ENCODE peak calls at places on chromosomes 11 and 22, in five cellular contexts. B, A, I, P and W are unnamed samples.

GRCh38 chr11:36364551-36364950 is 68.5 kb downstream of the PRR5L start:
- DNase-seq in A (no peak), I (no peak), B (no peak), P (no peak), W (no peak)

GRCh38 chr11:124276081-124276480 is 19.9 kb downstream of the OR8G5 start:
- DNase-seq in B (no peak), P (no peak), A (no peak), I (no peak), W (no peak)

GRCh38 chr11:122167100-122167499 is 51.1 kb upstream of the BLID start:
- DNase-seq in B (no peak), A (no peak), P (no peak), I (no peak), W (no peak)

GRCh38 chr11:11389238-11389637 is 36.2 kb upstream of the CSNK2A3 start:
- DNase-seq in A (no peak), I (no peak), B (peak), P (peak), W (peak)

GRCh38 chr11:14855890-14856289 is 36.1 kb downstream of the CYP2R1 start:
- DNase-seq in I (no peak), P (no peak), B (no peak), A (no peak), W (no peak)

GRCh38 chr11:44309483-44310197 is at the start of gene ALX4:
- DNase-seq in B (peak), P (no peak), I (no peak), A (no peak), W (peak)

GRCh38 chr11:61955416-61956135 is 5.4 kb downstream of the BEST1 start:
- DNase-seq in A (no peak), B (no peak), P (no peak), I (no peak), W (peak)

GRCh38 chr22:32050678-32051515 is 7.8 kb downstream of the SLC5A1 start:
- DNase-seq in B (no peak), A (peak), P (peak), I (no peak), W (peak)

GRCh38 chr11:7657306-7658025 is 15.8 kb downstream of the CYB5R2 start:
- DNase-seq in B (no peak), I (no peak), P (peak), A (peak), W (peak)

GRCh38 chr11:128584253-128584652 is 3.1 kb downstream of the ETS1 start:
- DNase-seq in I (no peak), P (no peak), B (no peak), A (no peak), W (no peak)

GRCh38 chr11:10302744-10303557 is 1.9 kb upstream of the ADM start:
- DNase-seq in B (peak), A (no peak), I (peak), P (peak), W (peak)

GRCh38 chr11:120974466-120974865 is 49.4 kb upstream of the TBCEL start:
- DNase-seq in I (no peak), B (no peak), A (no peak), P (no peak), W (no peak)

GRCh38 chr11:454801-455565 is 4.9 kb downstream of the PTDSS2 start:
- DNase-seq in A (no peak), P (no peak), B (no peak), I (no peak), W (no peak)

GRCh38 chr11:2702771-2703486 is 3.1 kb upstream of the KCNQ1OT1 start:
- DNase-seq in B (no peak), I (no peak), P (no peak), A (no peak), W (no peak)

GRCh38 chr22:19499880-19500242 is 20.1 kb downstream of the CDC45 start:
- DNase-seq in I (no peak), B (no peak), A (no peak), P (no peak), W (no peak)

GRCh38 chr22:32652609-32653008 is 148.9 kb upstream of the TIMP3 start:
- DNase-seq in B (no peak), P (no peak), A (no peak), I (no peak), W (no peak)

DNA sequence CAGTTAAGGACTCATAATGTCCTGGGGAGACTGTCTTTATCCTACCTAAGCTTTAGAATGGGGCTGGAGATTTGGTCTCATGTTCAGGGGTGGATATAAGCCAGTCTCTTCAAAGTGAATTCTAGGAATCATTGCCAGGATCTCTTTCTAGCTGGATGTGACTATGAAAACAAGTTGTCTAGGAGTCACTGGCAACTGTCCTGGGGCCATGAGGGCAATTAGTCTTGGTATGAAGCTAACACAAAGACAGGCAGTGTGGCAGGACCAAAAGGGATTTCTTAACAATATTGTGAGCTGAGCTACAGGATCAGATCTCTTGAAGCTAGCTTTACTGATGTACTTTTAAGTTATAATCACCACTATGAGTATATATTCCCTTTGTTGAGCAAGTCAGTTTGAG is 389.9 kb upstream of the CCDC90B start:
- DNase-seq in I (no peak), P (no peak), A (no peak), B (no peak), W (no peak)
- TF ChIP-seq POLR2A in I (no peak), P (no peak), A (no peak), B (no peak), W (no peak)

GRCh38 chr11:65036931-65037330 is 4.1 kb upstream of the SAC3D1 start:
- DNase-seq in A (no peak), I (no peak), P (peak), B (peak), W (peak)

GRCh38 chr11:65034423-65034822 is 6.6 kb upstream of the SAC3D1 start:
- DNase-seq in B (no peak), I (no peak), A (no peak), P (no peak), W (no peak)

GRCh38 chr11:65035579-65035978 is 5.4 kb upstream of the SAC3D1 start:
- DNase-seq in P (no peak), B (no peak), A (no peak), I (no peak), W (peak)

GRCh38 chr11:65027213-65028067 is at the start of gene SNX15:
- DNase-seq in I (peak), B (peak), A (peak), P (peak), W (peak)

GRCh38 chr11:65032216-65032615 is 5.0 kb downstream of the SNX15 start:
- DNase-seq in P (no peak), B (no peak), I (no peak), A (no peak), W (no peak)
- H3K27ac ChIP-seq in P (no peak), B (no peak), I (no peak), A (no peak), W (no peak)

GRCh38 chr11:116258821-116259220 is 514.0 kb downstream of the BUD13 start:
- DNase-seq in A (no peak), P (no peak), I (no peak), B (no peak), W (no peak)
- TF ChIP-seq POLR2A in A (no peak), P (no peak), I (no peak), B (no peak), W (no peak)

DNA sequence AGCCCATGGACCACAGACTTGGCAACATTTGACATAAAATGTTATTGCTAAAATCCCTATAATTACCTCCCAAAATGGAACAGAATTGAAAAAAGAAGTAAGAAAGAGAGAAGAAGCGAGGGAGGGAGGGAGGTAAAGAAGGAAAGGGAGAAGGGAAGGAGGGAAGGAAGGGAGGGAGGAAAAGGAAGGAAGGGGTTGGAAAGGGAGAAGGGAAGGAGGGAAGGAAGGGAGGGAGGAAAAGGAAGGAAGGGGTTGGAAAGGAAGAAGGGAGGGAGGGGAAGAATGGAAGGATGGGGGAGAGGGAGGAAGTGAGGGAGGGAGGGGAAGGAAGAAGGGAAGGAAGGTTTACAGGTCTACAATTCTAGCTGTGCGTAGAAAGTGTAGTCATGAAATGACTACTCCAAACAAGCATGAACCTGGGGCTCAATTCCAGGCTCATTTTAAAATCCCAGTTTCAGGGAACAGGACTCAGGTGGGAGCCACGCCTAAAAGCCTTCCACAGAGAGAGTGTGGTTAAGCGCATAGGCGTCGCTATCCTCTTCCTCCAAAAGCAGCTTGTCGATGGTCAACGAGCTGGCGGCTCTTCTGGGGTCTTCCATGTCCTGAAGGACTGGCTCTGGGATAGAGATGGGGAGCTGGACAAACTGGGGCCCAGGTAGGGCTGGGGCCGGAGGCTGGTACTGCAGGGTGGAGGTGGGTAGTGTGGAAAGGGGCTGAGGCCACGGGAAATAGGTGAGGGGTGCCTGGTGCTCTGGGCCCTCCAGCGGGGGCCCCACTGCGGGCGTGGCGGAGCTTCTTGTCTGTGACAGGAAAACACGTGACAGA is 25.1 kb downstream of the POU2AF1 start:
- DNase-seq in B (no peak), A (no peak), I (peak), P (no peak), W (no peak)
- H3K27ac ChIP-seq in B (no peak), A (no peak), I (no peak), P (peak), W (no peak)

DNA sequence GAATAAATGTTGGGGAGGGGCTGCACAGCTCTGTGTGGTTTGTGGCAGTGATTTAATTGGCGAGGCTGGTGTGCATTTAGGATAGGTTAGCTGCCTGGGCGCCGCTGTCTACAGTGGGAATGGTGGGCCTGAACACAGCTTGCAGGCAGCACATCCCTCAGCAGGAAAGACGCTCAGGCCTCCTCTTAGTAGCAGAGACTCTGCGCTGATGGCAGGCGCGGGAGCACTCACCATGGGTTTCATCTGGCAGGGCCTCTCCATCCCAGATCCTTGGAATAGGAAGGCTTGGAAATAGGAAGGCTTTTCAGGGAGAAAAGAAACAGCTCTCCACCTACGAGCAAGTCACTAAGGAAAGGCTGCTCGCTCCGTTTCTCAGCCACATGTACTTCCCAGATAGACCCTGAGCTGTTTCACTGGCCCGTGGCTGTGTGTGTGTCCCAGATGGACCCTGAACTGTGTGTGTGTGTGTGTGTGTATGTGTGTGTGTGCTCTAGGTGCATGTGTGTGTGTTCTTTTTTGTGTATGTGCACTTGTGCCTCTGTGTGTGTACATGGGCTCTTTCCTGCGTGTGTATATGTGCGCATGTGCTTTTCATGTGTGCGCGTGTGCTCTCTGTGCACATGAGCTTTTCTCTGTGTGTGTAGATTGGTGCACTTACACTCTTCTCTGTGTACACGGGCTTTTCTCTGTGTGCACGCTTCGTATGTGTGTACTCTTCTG is 144.0 kb downstream of the TBC1D22A start:
- DNase-seq in P (no peak), I (no peak), B (no peak), A (no peak), W (no peak)
- TF ChIP-seq POLR2A in P (no peak), I (no peak), B (no peak), A (no peak), W (no peak)

GRCh38 chr22:46102159-46102558 is 48.2 kb upstream of the PPARA start:
- DNase-seq in B (no peak), I (no peak), A (no peak), P (no peak), W (no peak)

GRCh38 chr22:46103664-46104063 is 46.7 kb upstream of the PPARA start:
- DNase-seq in P (no peak), I (no peak), B (no peak), A (no peak), W (no peak)

GRCh38 chr22:46103181-46103580 is 47.1 kb upstream of the PPARA start:
- DNase-seq in B (no peak), I (no peak), A (no peak), P (no peak), W (no peak)

GRCh38 chr22:46104170-46104880 is 46.0 kb upstream of the PPARA start:
- DNase-seq in A (no peak), B (no peak), P (peak), I (no peak), W (peak)

GRCh38 chr22:46102752-46103151 is 47.6 kb upstream of the PPARA start:
- DNase-seq in P (peak), I (no peak), A (no peak), B (no peak), W (peak)
- H3K27ac ChIP-seq in P (peak), I (peak), A (peak), B (no peak), W (no peak)

GRCh38 chr11:65539401-65540289 is 14.8 kb downstream of the SCYL1 start:
- DNase-seq in B (no peak), P (peak), I (no peak), A (no peak), W (no peak)
- TF ChIP-seq POLR2A in B (no peak), P (peak), I (no peak), A (no peak), W (no peak)

GRCh38 chr22:29204617-29205183 is 996 bp upstream of the EMID1 start:
- DNase-seq in B (no peak), A (no peak), I (no peak), P (no peak), W (no peak)
- H3K27ac ChIP-seq in B (no peak), A (no peak), I (no peak), P (no peak), W (no peak)